ENCODE peak calls at places on chromosomes 6 and 20, in six cellular contexts. K is neuronal stem cell, A is IMR-90, N is H9, V is mesenchymal stem cell, J is H1. U is an unnamed sample.

GRCh38 chr20:719816-720215 is 44.2 kb upstream of the SCRT2 start:
- DNase-seq in K (no peak), A (no peak), N (no peak), V (no peak), J (no peak), U (no peak)

GRCh38 chr6:49327005-49327404 is 136.0 kb downstream of the MMUT start:
- DNase-seq in K (no peak), A (peak; percentile 15), N (no peak), V (no peak), J (no peak), U (no peak)

GRCh38 chr6:136873733-136874132 is 48.4 kb upstream of the SLC35D3 start:
- DNase-seq in K (no peak), A (no peak), N (no peak), V (no peak), J (no peak), U (no peak)

GRCh38 chr6:90219168-90219985 is 77.3 kb downstream of the BACH2 start:
- DNase-seq in K (peak; percentile 43), A (peak; percentile 90), N (no peak), V (peak; percentile 84), J (no peak), U (peak; percentile 56)

GRCh38 chr6:44001318-44001868 is 125.9 kb downstream of the MRPL14 start:
- DNase-seq in K (no peak), A (no peak), N (peak; percentile 91), V (peak; percentile 50), J (peak; percentile 39), U (no peak)

GRCh38 chr6:18742406-18742805 is 355.3 kb downstream of the RNF144B start:
- DNase-seq in K (no peak), A (no peak), N (no peak), V (no peak), J (no peak), U (no peak)

GRCh38 chr6:36171573-36171972 is 25.0 kb upstream of the BRPF3 start:
- DNase-seq in K (no peak), A (no peak), N (no peak), V (no peak), J (no peak), U (no peak)

GRCh38 chr6:42135161-42135560 is 7.3 kb downstream of the C6orf132 start:
- DNase-seq in K (no peak), A (no peak), N (no peak), V (no peak), J (no peak), U (no peak)

GRCh38 chr20:62841705-62842212 is 19.9 kb downstream of the TCFL5 start:
- DNase-seq in K (no peak), A (no peak), N (no peak), V (no peak), J (no peak), U (no peak)

GRCh38 chr6:57104350-57104749 is 14.4 kb downstream of the ZNF451 start:
- DNase-seq in K (no peak), A (no peak), N (no peak), V (no peak), J (no peak), U (no peak)

GRCh38 chr6:45689926-45690615 is 312.3 kb upstream of the SUPT3H start:
- DNase-seq in K (no peak), A (no peak), N (no peak), V (no peak), J (no peak), U (no peak)

GRCh38 chr20:845226-845868 is 11.8 kb downstream of the FAM110A start:
- DNase-seq in K (no peak), A (no peak), N (no peak), V (no peak), J (no peak), U (no peak)

GRCh38 chr6:166910601-166911000 is 45.7 kb downstream of the RNASET2 start:
- DNase-seq in K (no peak), A (peak; percentile 47), N (no peak), V (no peak), J (no peak), U (no peak)

GRCh38 chr6:34546551-34547321 is 9.4 kb downstream of the SPDEF start:
- DNase-seq in K (no peak), A (no peak), N (no peak), V (no peak), J (no peak), U (no peak)

GRCh38 chr6:28105286-28105685 is 19.1 kb upstream of the ZSCAN16 start:
- DNase-seq in K (no peak), A (no peak), N (no peak), V (no peak), J (no peak), U (no peak)

GRCh38 chr6:46491201-46491788 is at the start of gene RCAN2:
- DNase-seq in K (peak; percentile 75), A (peak; percentile 8), N (peak; percentile 91), V (peak; percentile 61), J (peak; percentile 61), U (peak; percentile 45)

GRCh38 chr20:37821691-37822655 is 81.0 kb upstream of the VSTM2L start:
- DNase-seq in K (no peak), A (peak; percentile 91), N (no peak), V (peak; percentile 87), J (no peak), U (peak; percentile 51)

DNA sequence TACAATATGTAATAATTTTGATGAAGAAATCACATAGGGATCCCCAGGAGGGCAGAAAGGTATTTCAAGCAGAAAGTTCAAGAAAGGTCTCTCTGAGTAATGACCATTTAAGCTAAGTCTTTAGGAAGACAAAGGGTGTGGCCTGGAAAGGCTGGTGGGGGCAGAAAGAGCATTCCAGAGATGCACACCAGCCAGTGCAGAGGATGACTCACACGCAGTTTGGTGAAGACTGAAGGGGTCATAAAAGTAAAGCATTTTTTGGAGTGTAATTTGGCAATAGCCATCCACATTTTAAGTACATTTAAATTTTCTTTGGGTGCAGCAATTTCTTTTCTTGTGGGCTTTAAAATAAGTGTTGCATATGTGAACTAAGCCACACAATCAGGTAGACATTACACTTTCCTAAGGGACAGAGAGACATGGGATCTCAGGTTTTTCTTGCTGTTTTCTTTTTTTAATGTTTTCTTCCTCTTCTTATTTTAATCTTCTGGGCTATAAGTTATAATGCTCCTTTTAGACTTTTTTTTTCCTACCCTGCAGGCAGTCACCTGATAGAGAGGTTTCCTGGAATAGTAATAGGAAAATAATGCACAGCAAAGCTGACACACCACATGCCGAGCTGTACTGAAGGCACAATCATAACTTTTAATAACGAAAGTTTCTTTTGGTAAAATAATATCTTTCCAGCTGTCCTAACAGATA is 49.5 kb upstream of the PTPRK start:
- DNase-seq in K (peak; percentile 12), A (peak; percentile 75), N (no peak), V (peak; percentile 58), J (peak; percentile 29), U (peak; percentile 70)
- H3K14ac ChIP-seq in K (no peak overlapping the region), A (peak overlapping the region; percentile 49), N (no peak overlapping the region), V (no peak overlapping the region), J (no peak overlapping the region), U (no peak overlapping the region)

DNA sequence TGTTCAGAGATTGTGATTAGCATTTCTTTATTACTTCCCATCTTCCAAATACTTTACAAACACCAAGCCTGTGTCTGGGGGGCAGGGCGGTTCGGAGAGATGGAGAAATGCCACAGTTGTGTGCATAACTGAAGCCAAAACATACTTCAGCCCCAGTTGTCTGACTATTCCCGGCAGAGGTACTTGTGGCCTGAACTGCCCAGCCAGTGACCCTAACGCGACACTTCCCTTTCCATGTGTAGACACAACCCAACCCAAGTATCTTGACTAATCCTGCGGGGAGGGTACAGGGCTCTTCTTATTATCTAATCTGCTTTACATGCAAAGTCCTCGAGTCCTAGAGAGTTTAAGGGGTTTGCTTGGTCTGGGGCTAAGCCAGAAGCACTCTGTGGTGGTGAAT is 46.2 kb downstream of the ISM1 start:
- DNase-seq in K (no peak), A (no peak), N (no peak), V (no peak), J (no peak), U (no peak)
- H3K14ac ChIP-seq in K (no peak overlapping the region), A (no peak overlapping the region), N (no peak overlapping the region), V (no peak overlapping the region), J (no peak overlapping the region), U (no peak overlapping the region)

GRCh38 chr20:33465536-33466302 is 22.2 kb upstream of the SNTA1 start:
- DNase-seq in K (no peak), A (no peak), N (no peak), V (no peak), J (no peak), U (no peak)

GRCh38 chr20:33466303-33466646 is 22.7 kb upstream of the SNTA1 start:
- DNase-seq in K (no peak), A (no peak), N (no peak), V (no peak), J (no peak), U (no peak)

GRCh38 chr20:33459599-33459998 is 16.0 kb upstream of the SNTA1 start:
- DNase-seq in K (no peak), A (no peak), N (no peak), V (no peak), J (no peak), U (no peak)

GRCh38 chr20:33460711-33461110 is 17.1 kb upstream of the SNTA1 start:
- DNase-seq in K (no peak), A (no peak), N (no peak), V (no peak), J (no peak), U (no peak)

DNA sequence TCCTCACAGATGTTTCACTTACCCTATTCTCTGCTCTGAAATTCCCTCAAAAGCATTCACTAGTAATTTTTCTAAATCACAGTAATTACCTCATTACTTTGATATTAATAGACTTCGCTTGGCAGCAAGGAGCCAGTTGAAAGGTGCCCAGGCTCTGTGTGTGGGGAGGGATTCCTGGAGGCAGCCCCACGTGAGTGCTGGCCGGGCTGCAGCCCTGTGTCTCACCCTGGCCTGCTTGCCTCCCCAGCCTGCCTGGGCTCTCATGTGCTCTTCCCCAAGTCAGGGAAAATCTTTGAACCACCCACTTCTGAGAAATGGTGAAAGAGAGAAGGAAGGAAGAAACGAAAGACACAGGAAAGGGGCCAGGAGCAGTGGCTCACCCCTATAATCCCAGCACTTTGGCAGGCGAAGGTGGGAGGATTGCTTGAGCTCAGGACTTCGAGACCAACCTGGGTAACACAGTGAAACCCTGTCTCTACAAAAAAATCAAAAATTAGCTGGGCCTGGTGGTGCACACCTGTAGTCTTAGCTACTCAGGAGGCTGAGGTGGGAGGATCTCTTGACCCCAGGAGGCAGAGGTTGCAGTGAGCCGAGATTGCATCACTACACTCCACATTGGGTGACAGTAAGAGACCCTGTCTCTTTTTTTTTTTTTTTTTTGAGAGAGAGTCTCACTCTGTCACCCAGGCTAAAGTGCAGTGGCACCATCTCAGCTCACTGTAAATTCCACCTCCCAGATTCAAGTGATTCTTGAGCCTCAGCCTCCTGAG is 20.0 kb upstream of the SNTA1 start:
- DNase-seq in K (no peak), A (no peak), N (no peak), V (no peak), J (no peak), U (no peak)
- H3K14ac ChIP-seq in K (no peak overlapping the region), A (no peak overlapping the region), N (no peak overlapping the region), V (no peak overlapping the region), J (no peak overlapping the region), U (no peak overlapping the region)

DNA sequence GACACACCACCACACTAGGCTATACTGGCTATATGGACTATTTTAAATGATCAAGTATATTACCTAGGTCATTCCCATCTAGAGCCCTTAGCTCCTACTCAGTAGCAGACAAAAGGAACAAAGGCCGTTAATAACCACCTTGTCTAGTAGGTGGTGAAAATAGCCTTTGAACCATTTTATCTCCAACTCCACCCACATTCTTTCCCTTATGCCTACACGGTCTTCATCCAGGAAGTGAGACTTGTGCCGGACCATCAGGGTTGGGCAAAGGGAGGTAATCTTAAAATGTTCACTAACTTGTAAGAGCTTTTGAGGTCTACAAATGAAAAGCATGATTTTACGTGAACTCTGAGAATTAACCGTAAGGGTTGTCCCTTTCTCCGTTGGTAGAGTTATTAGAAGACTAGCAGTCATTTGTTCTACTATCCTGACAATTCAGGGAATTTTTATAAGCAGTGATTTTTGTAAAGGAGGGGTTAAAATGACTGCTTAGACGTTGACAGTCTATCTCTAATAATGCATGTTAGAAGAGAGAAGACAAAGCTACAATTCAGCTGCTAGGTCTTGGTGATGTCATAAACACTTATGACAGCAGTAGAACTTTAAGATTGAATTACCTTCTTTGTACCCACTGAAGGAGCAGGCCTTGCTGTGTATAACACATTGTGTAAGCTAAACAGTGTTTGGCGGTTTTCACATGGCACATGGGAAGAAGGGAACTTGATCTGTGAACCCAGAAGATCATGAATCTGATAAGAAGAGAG is 371.8 kb upstream of the JAG1 start:
- DNase-seq in K (no peak), A (no peak), N (no peak), V (no peak), J (no peak), U (no peak)
- H3K14ac ChIP-seq in K (no peak overlapping the region), A (no peak overlapping the region), N (no peak overlapping the region), V (no peak overlapping the region), J (no peak overlapping the region), U (no peak overlapping the region)

U was measured in trophoblast cell.